ENCODE peak calls at places on chromosomes 5 and 9, in seven cellular contexts. One of them, this sample, is unnamed.

GRCh38 chr5:97090944-97091343 is 51.5 kb downstream of the LIX1 start:
- DNase-seq in T follicular helper cell: no peak
- DNase-seq in Peyer's patch: no peak
- DNase-seq in colonic mucosa: no peak
- DNase-seq in DND-41: no peak
- DNase-seq in stimulated activated CD8-positive, alpha-beta memory T cell treated with anti-CD3 and anti-CD28 coated beads, Interleukin-4, amount 100 ng/mL, for 1 hour: no peak
- DNase-seq in NCI-H774: no peak
- DNase-seq in this sample: no peak

GRCh38 chr5:153777681-153778080 is 261.0 kb downstream of the FAM114A2 start:
- DNase-seq in T follicular helper cell: no peak
- DNase-seq in Peyer's patch: no peak
- DNase-seq in colonic mucosa: no peak
- DNase-seq in DND-41: no peak
- DNase-seq in stimulated activated CD8-positive, alpha-beta memory T cell treated with anti-CD3 and anti-CD28 coated beads, Interleukin-4, amount 100 ng/mL, for 1 hour: no peak
- DNase-seq in NCI-H774: no peak
- DNase-seq in this sample: no peak

GRCh38 chr9:74642376-74642775 is 145.2 kb downstream of the RORB start:
- DNase-seq in T follicular helper cell: no peak
- DNase-seq in Peyer's patch: no peak
- DNase-seq in colonic mucosa: no peak
- DNase-seq in DND-41: no peak
- DNase-seq in stimulated activated CD8-positive, alpha-beta memory T cell treated with anti-CD3 and anti-CD28 coated beads, Interleukin-4, amount 100 ng/mL, for 1 hour: no peak
- DNase-seq in NCI-H774: no peak
- DNase-seq in this sample: no peak

GRCh38 chr5:28281381-28281780 is 1243.0 kb upstream of the CDH9 start:
- DNase-seq in T follicular helper cell: no peak
- DNase-seq in Peyer's patch: no peak
- DNase-seq in colonic mucosa: no peak
- DNase-seq in DND-41: no peak
- DNase-seq in stimulated activated CD8-positive, alpha-beta memory T cell treated with anti-CD3 and anti-CD28 coated beads, Interleukin-4, amount 100 ng/mL, for 1 hour: no peak
- DNase-seq in NCI-H774: no peak
- DNase-seq in this sample: no peak

GRCh38 chr5:134026521-134027202 is 21.9 kb upstream of the VDAC1 start:
- DNase-seq in T follicular helper cell: peak
- DNase-seq in Peyer's patch: peak
- DNase-seq in colonic mucosa: peak
- DNase-seq in DND-41: peak
- DNase-seq in stimulated activated CD8-positive, alpha-beta memory T cell treated with anti-CD3 and anti-CD28 coated beads, Interleukin-4, amount 100 ng/mL, for 1 hour: peak
- DNase-seq in NCI-H774: peak
- DNase-seq in this sample: peak

GRCh38 chr5:24777392-24777791 is 132.6 kb upstream of the CDH10 start:
- DNase-seq in T follicular helper cell: no peak
- DNase-seq in Peyer's patch: no peak
- DNase-seq in colonic mucosa: no peak
- DNase-seq in DND-41: no peak
- DNase-seq in stimulated activated CD8-positive, alpha-beta memory T cell treated with anti-CD3 and anti-CD28 coated beads, Interleukin-4, amount 100 ng/mL, for 1 hour: no peak
- DNase-seq in NCI-H774: no peak
- DNase-seq in this sample: no peak

GRCh38 chr5:69509212-69509611 is 16.6 kb downstream of the OCLN start:
- DNase-seq in T follicular helper cell: no peak
- DNase-seq in Peyer's patch: no peak
- DNase-seq in colonic mucosa: no peak
- DNase-seq in DND-41: no peak
- DNase-seq in stimulated activated CD8-positive, alpha-beta memory T cell treated with anti-CD3 and anti-CD28 coated beads, Interleukin-4, amount 100 ng/mL, for 1 hour: no peak
- DNase-seq in NCI-H774: no peak
- DNase-seq in this sample: no peak

GRCh38 chr9:89036383-89036782 is 45.1 kb downstream of the S1PR3 start:
- DNase-seq in T follicular helper cell: no peak
- DNase-seq in Peyer's patch: no peak
- DNase-seq in colonic mucosa: no peak
- DNase-seq in DND-41: no peak
- DNase-seq in stimulated activated CD8-positive, alpha-beta memory T cell treated with anti-CD3 and anti-CD28 coated beads, Interleukin-4, amount 100 ng/mL, for 1 hour: no peak
- DNase-seq in NCI-H774: no peak
- DNase-seq in this sample: no peak

GRCh38 chr9:97831843-97832636 is 21.0 kb upstream of the FOXE1 start:
- DNase-seq in T follicular helper cell: no peak
- DNase-seq in Peyer's patch: no peak
- DNase-seq in colonic mucosa: no peak
- DNase-seq in DND-41: no peak
- DNase-seq in stimulated activated CD8-positive, alpha-beta memory T cell treated with anti-CD3 and anti-CD28 coated beads, Interleukin-4, amount 100 ng/mL, for 1 hour: no peak
- DNase-seq in NCI-H774: no peak
- DNase-seq in this sample: no peak

GRCh38 chr9:132283863-132284262 is 70.9 kb downstream of the SETX start:
- DNase-seq in T follicular helper cell: no peak
- DNase-seq in Peyer's patch: no peak
- DNase-seq in colonic mucosa: no peak
- DNase-seq in DND-41: no peak
- DNase-seq in stimulated activated CD8-positive, alpha-beta memory T cell treated with anti-CD3 and anti-CD28 coated beads, Interleukin-4, amount 100 ng/mL, for 1 hour: no peak
- DNase-seq in NCI-H774: no peak
- DNase-seq in this sample: no peak

GRCh38 chr5:170537451-170538095 is 33.8 kb downstream of the KCNIP1 start:
- DNase-seq in T follicular helper cell: no peak
- DNase-seq in Peyer's patch: no peak
- DNase-seq in colonic mucosa: no peak
- DNase-seq in DND-41: no peak
- DNase-seq in stimulated activated CD8-positive, alpha-beta memory T cell treated with anti-CD3 and anti-CD28 coated beads, Interleukin-4, amount 100 ng/mL, for 1 hour: no peak
- DNase-seq in NCI-H774: no peak
- DNase-seq in this sample: no peak

GRCh38 chr9:89342948-89343347 is 24.6 kb downstream of the SECISBP2 start:
- DNase-seq in T follicular helper cell: no peak
- DNase-seq in Peyer's patch: no peak
- DNase-seq in colonic mucosa: no peak
- DNase-seq in DND-41: no peak
- DNase-seq in stimulated activated CD8-positive, alpha-beta memory T cell treated with anti-CD3 and anti-CD28 coated beads, Interleukin-4, amount 100 ng/mL, for 1 hour: no peak
- DNase-seq in NCI-H774: no peak
- DNase-seq in this sample: no peak

GRCh38 chr9:34578241-34579096 is 11.1 kb downstream of the CNTFR start:
- DNase-seq in T follicular helper cell: no peak
- DNase-seq in Peyer's patch: no peak
- DNase-seq in colonic mucosa: no peak
- DNase-seq in DND-41: no peak
- DNase-seq in stimulated activated CD8-positive, alpha-beta memory T cell treated with anti-CD3 and anti-CD28 coated beads, Interleukin-4, amount 100 ng/mL, for 1 hour: no peak
- DNase-seq in NCI-H774: no peak
- DNase-seq in this sample: no peak

GRCh38 chr5:40676643-40677333 is 2.9 kb upstream of the PTGER4 start:
- DNase-seq in T follicular helper cell: no peak
- DNase-seq in Peyer's patch: no peak
- DNase-seq in colonic mucosa: peak
- DNase-seq in DND-41: peak
- DNase-seq in stimulated activated CD8-positive, alpha-beta memory T cell treated with anti-CD3 and anti-CD28 coated beads, Interleukin-4, amount 100 ng/mL, for 1 hour: no peak
- DNase-seq in NCI-H774: peak
- DNase-seq in this sample: no peak

GRCh38 chr5:134328619-134329018 is 38.4 kb downstream of the CDKL3 start:
- DNase-seq in T follicular helper cell: no peak
- DNase-seq in Peyer's patch: no peak
- DNase-seq in colonic mucosa: no peak
- DNase-seq in DND-41: no peak
- DNase-seq in stimulated activated CD8-positive, alpha-beta memory T cell treated with anti-CD3 and anti-CD28 coated beads, Interleukin-4, amount 100 ng/mL, for 1 hour: no peak
- DNase-seq in NCI-H774: no peak
- DNase-seq in this sample: no peak

GRCh38 chr9:76759726-76760125 is 4.5 kb upstream of the PCA3 start:
- DNase-seq in T follicular helper cell: no peak
- DNase-seq in Peyer's patch: peak
- DNase-seq in colonic mucosa: peak
- DNase-seq in DND-41: no peak
- DNase-seq in stimulated activated CD8-positive, alpha-beta memory T cell treated with anti-CD3 and anti-CD28 coated beads, Interleukin-4, amount 100 ng/mL, for 1 hour: no peak
- DNase-seq in NCI-H774: peak
- DNase-seq in this sample: peak

GRCh38 chr9:113677057-113677456 is 199.1 kb upstream of the ZNF618 start:
- DNase-seq in T follicular helper cell: no peak
- DNase-seq in Peyer's patch: no peak
- DNase-seq in colonic mucosa: no peak
- DNase-seq in DND-41: no peak
- DNase-seq in stimulated activated CD8-positive, alpha-beta memory T cell treated with anti-CD3 and anti-CD28 coated beads, Interleukin-4, amount 100 ng/mL, for 1 hour: no peak
- DNase-seq in NCI-H774: no peak
- DNase-seq in this sample: no peak

GRCh38 chr9:69093471-69094103 is 58.0 kb downstream of the FXN start:
- DNase-seq in T follicular helper cell: no peak
- DNase-seq in Peyer's patch: no peak
- DNase-seq in colonic mucosa: no peak
- DNase-seq in DND-41: no peak
- DNase-seq in stimulated activated CD8-positive, alpha-beta memory T cell treated with anti-CD3 and anti-CD28 coated beads, Interleukin-4, amount 100 ng/mL, for 1 hour: no peak
- DNase-seq in NCI-H774: no peak
- DNase-seq in this sample: peak

GRCh38 chr9:132260846-132261245 is 93.9 kb downstream of the SETX start:
- DNase-seq in T follicular helper cell: no peak
- DNase-seq in Peyer's patch: no peak
- DNase-seq in colonic mucosa: no peak
- DNase-seq in DND-41: no peak
- DNase-seq in stimulated activated CD8-positive, alpha-beta memory T cell treated with anti-CD3 and anti-CD28 coated beads, Interleukin-4, amount 100 ng/mL, for 1 hour: no peak
- DNase-seq in NCI-H774: no peak
- DNase-seq in this sample: no peak

GRCh38 chr5:111948517-111948916 is 191.5 kb upstream of the NREP start:
- DNase-seq in T follicular helper cell: no peak
- DNase-seq in Peyer's patch: no peak
- DNase-seq in colonic mucosa: no peak
- DNase-seq in DND-41: no peak
- DNase-seq in stimulated activated CD8-positive, alpha-beta memory T cell treated with anti-CD3 and anti-CD28 coated beads, Interleukin-4, amount 100 ng/mL, for 1 hour: no peak
- DNase-seq in NCI-H774: no peak
- DNase-seq in this sample: no peak

GRCh38 chr5:59799668-59800374 is 93.7 kb downstream of the PDE4D start:
- DNase-seq in T follicular helper cell: no peak
- DNase-seq in Peyer's patch: no peak
- DNase-seq in colonic mucosa: peak
- DNase-seq in DND-41: peak
- DNase-seq in stimulated activated CD8-positive, alpha-beta memory T cell treated with anti-CD3 and anti-CD28 coated beads, Interleukin-4, amount 100 ng/mL, for 1 hour: no peak
- DNase-seq in NCI-H774: peak
- DNase-seq in this sample: peak

GRCh38 chr5:57986746-57987145 is 473.1 kb downstream of the PLK2 start:
- DNase-seq in T follicular helper cell: no peak
- DNase-seq in Peyer's patch: no peak
- DNase-seq in colonic mucosa: no peak
- DNase-seq in DND-41: no peak
- DNase-seq in stimulated activated CD8-positive, alpha-beta memory T cell treated with anti-CD3 and anti-CD28 coated beads, Interleukin-4, amount 100 ng/mL, for 1 hour: no peak
- DNase-seq in NCI-H774: no peak
- DNase-seq in this sample: no peak

GRCh38 chr5:72079288-72079687 is 28.0 kb upstream of the MAP1B start:
- DNase-seq in T follicular helper cell: no peak
- DNase-seq in Peyer's patch: no peak
- DNase-seq in colonic mucosa: no peak
- DNase-seq in DND-41: no peak
- DNase-seq in stimulated activated CD8-positive, alpha-beta memory T cell treated with anti-CD3 and anti-CD28 coated beads, Interleukin-4, amount 100 ng/mL, for 1 hour: no peak
- DNase-seq in NCI-H774: no peak
- DNase-seq in this sample: no peak

GRCh38 chr9:15158019-15158418 is 149.0 kb downstream of the TTC39B start:
- DNase-seq in T follicular helper cell: no peak
- DNase-seq in Peyer's patch: no peak
- DNase-seq in colonic mucosa: no peak
- DNase-seq in DND-41: no peak
- DNase-seq in stimulated activated CD8-positive, alpha-beta memory T cell treated with anti-CD3 and anti-CD28 coated beads, Interleukin-4, amount 100 ng/mL, for 1 hour: no peak
- DNase-seq in NCI-H774: no peak
- DNase-seq in this sample: no peak

GRCh38 chr5:163908253-163908652 is 402.8 kb downstream of the MAT2B start:
- DNase-seq in T follicular helper cell: no peak
- DNase-seq in Peyer's patch: no peak
- DNase-seq in colonic mucosa: no peak
- DNase-seq in DND-41: no peak
- DNase-seq in stimulated activated CD8-positive, alpha-beta memory T cell treated with anti-CD3 and anti-CD28 coated beads, Interleukin-4, amount 100 ng/mL, for 1 hour: no peak
- DNase-seq in NCI-H774: no peak
- DNase-seq in this sample: no peak

This sample was measured in small intestine.